ENCODE peak calls at places on chromosomes 12 and 14, in four cellular contexts. Y is K562, T is HL-60, D is GM12878. I is an unnamed sample.

GRCh38 chr12:78293039-78293686 is 462.5 kb downstream of the NAV3 start:
- DNase-seq in Y (no peak), T (no peak), D (no peak), I (no peak)

GRCh38 chr12:32975122-32975521 is 78.5 kb upstream of the PKP2 start:
- DNase-seq in Y (no peak), D (no peak), T (no peak), I (no peak)

GRCh38 chr12:131494741-131495524 is 216.0 kb upstream of the SFSWAP start:
- DNase-seq in D (no peak), Y (no peak), T (no peak), I (no peak)

GRCh38 chr14:21093769-21094681 is 4.4 kb downstream of the ZNF219 start:
- DNase-seq in T (no peak), Y (no peak), D (no peak), I (no peak)

GRCh38 chr12:39503445-39503844 is 60.5 kb upstream of the KIF21A start:
- DNase-seq in Y (no peak), T (no peak), D (no peak), I (no peak)

GRCh38 chr12:40063424-40063823 is 42.5 kb downstream of the SLC2A13 start:
- DNase-seq in Y (no peak), D (no peak), T (no peak), I (no peak)

GRCh38 chr12:28909291-28909690 is 239.8 kb upstream of the FAR2 start:
- DNase-seq in Y (no peak), D (no peak), T (no peak), I (no peak)

GRCh38 chr14:102659797-102660196 is 67.3 kb downstream of the RCOR1 start:
- DNase-seq in T (no peak), D (no peak), Y (no peak), I (no peak)

GRCh38 chr12:131849700-131850553 is 21.7 kb downstream of the MMP17 start:
- DNase-seq in T (no peak), Y (no peak), D (no peak), I (no peak)

GRCh38 chr14:30267141-30267540 is 291.8 kb upstream of the G2E3 start:
- DNase-seq in D (no peak), T (no peak), Y (no peak), I (no peak)

GRCh38 chr14:30264161-30264560 is 294.8 kb upstream of the G2E3 start:
- DNase-seq in Y (no peak), D (no peak), T (no peak), I (no peak)

GRCh38 chr14:30270200-30271161 is 288.5 kb upstream of the G2E3 start:
- DNase-seq in Y (peak; percentile 79), T (peak; percentile 76), D (no peak), I (peak; percentile 24)

GRCh38 chr14:30260772-30261607 is 298.0 kb upstream of the G2E3 start:
- DNase-seq in D (no peak), T (no peak), Y (no peak), I (no peak)

DNA sequence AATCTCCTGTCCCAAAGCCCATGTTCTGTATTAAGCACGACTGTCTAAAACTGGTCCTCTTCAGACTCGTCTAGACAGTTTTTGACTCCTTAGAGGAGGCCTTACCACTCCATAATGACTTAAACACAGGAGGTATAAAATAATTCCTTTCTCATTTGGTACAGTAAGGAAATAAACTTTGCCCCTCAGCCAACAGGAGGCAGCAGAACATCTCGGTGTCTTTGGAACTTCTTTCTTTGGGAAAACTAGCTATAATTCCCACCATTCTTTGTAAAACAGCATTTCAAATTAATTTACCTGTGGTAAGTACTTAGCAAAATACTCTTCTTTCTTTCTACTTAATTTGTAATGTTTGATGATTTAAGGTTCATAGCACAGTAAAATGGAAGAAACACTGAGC is 292.7 kb upstream of the G2E3 start:
- DNase-seq in T (no peak), D (no peak), Y (peak; percentile 3), I (no peak)
- TF ChIP-seq SPI1 in T (no peak), D (no peak), Y (no peak), I (no peak)

DNA sequence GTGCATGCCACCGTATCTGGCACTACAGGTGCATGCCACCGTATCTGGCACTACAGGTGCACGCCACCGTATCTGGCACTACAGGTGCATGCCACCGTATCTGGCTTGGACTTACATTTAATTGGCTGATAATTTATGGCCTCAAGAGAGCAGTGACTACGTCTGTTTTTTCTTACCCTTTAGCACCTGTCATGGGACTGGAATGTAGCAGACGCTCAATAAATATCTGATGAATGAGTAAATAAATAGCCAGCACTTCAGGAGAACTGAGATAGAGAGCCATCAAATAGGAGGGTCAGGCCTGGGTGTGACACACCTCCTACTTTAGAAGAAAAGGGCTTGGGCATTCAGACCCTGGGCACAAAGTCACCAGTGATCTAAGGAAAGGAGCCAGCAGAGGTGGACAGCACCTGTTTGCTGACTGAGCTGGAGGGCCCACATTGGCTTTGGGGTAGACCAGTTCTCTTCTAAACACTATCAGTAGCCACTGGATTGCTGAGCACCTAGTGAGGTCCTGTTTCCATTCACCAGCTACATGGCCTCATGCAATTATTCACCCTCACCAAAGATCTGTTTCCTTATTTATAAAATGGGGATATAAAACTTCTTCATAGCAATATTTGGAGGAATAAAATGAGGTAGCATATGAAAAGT is 50.1 kb downstream of the RFX4 start:
- DNase-seq in D (no peak), Y (no peak), T (no peak), I (no peak)
- TF ChIP-seq SPI1 in D (no peak), Y (no peak), T (no peak), I (no peak)

DNA sequence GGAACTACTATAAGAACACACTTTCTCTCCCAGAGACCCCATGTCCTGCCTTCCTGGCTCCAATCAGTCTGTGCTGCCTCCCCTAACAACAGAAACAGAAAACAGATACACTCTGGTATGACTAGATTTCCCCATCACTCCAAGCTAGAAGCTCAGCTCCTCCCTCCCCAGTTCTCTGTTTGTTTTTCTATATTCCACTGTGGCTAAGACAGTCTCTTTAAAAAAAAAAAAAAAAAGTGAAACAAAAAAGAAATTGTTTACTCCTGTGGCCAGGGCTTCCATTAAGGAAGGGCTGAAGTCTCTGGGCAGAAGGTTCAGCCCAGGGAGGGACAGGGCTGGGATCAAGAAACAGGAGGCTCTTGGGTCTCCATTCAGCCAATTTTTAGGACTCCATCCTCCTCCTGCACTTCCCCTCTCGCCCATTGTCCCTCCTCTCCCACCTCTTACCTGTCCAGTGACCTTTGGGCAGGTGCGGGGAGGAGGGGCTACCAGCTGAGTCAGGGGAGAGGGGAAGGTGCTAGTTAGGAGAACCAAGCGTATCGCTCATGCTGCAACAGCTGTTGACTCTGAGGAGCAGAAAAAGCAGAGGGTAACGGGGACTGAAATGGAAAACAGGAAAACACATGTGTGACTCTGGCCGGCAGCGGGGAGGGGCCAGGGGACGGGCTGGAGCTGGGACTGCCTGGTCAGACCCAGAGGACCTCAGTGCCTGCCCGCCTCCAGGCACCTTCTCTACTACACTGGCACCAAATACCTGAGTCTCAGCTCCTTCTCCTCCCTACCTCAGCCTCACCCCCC is 4.2 kb upstream of the SLC7A7 start:
- DNase-seq in Y (no peak), D (no peak), T (no peak), I (no peak)
- TF ChIP-seq SPI1 in Y (no peak), D (no peak), T (no peak), I (peak; percentile 17)

DNA sequence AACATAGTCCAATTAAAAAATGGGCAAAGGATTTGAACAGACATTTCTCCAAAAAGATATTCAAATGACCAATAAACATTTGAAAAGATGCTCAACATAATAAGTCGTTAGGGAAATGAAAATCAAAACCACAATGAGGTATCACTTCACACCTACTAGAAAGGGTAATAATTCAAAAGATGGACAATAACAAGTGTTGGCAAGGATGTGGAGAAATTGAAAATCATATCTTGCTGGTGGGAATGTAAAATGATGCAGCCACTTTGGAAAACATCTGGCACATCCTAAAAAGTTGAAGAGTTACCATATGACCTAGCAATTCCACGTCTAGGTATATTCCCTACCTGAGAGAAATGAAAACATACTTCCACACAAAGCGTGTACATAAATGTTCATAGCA is 1.9 kb downstream of the COX16 start:
- DNase-seq in T (no peak), Y (no peak), D (no peak), I (no peak)
- TF ChIP-seq SPI1 in T (no peak), Y (no peak), D (no peak), I (no peak)

GRCh38 chr14:77318006-77318553 is 2.6 kb downstream of the POMT2 start:
- DNase-seq in T (no peak), Y (no peak), D (no peak), I (no peak)
- TF ChIP-seq SPI1 in T (no peak), Y (no peak), D (no peak), I (no peak)

DNA sequence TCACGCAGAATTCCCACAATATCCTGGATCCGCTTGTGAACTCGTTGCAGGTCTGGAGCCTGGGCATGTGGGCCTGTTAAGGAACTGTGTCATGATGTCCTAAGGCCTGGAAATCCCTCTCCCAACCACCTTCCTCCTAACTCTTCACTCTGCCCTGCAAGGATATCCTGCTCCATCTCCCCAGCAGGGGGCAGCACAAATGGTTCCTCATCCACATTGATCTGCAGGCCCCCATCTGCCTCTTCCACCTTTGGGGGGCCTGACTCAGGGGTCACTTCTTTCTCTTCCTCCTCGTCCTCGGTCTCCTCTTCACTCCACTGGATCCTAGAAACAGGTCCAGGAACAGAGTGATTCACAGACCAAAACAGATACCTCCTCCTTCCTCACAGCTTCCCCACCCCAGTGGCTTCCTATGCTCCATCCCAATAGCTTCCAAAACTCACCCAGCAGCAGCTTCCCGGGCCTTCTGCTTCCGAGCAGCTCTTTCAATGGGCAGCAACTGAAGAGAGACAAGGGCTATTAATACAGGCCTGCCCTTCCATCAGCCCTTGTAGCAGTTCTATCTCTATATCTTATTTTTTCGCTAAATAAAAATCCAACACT is 4.5 kb downstream of the NOP2 start:
- DNase-seq in T (peak; percentile 63), D (no peak), Y (peak; percentile 67), I (no peak)
- TF ChIP-seq SPI1 in T (no peak), D (no peak), Y (no peak), I (no peak)

DNA sequence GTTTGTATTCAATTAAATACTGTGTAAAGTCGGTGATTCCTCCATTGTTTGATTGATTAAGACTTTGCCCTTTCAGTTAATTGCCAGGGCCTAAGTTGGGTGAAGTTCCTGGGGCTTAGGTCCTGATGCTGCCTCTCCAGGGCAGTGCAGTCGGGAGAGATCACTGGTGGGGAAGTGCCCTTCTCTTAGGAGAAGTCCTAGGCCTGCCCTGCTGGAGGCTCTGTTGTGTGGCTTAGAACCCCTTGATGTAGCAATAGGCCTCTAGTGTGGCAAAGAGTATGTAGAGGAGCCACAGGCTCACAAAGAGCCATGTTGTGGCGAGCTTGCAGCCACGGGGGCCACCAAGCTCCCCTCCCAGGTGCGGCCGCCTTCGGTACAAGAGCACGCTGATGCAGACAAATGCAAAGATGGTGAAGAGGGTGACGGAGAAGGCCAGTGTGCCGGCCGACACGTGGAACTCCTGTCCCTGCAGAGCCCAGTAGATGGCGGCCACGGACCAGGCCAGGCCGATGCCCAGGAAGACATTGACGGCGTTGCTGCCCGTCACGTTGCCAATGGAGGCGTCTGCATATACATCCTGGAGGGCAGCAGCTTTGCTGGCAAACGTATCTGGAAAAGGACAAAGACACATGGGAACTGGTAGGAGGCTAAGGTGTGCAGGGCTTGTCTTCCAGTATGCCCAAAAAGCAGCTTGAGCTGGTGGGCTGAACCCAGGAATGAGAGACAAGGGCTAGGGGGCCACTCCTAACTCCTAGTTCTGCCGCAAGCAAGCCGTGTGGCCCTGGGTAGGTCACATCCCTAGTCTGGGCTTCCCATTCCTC is 142.8 kb downstream of the SLC8A3 start:
- DNase-seq in T (peak; percentile 19), D (no peak), Y (peak; percentile 42), I (no peak)
- TF ChIP-seq SPI1 in T (no peak), D (no peak), Y (no peak), I (no peak)

DNA sequence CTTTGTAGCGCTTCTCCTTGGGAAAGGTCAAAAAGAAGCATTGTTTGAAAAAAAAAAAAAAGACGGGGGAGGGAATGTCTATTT is at the start of gene LMO3:
- DNase-seq in T (no peak), Y (no peak), D (no peak), I (no peak)
- TF ChIP-seq SPI1 in T (no peak), Y (no peak), D (no peak), I (no peak)

GRCh38 chr14:87133073-87133815 is 859.7 kb downstream of the GALC start:
- DNase-seq in Y (no peak), D (no peak), T (no peak), I (no peak)
- TF ChIP-seq SPI1 in Y (no peak), D (no peak), T (no peak), I (no peak)

I was measured in GM12891.